ENCODE peak calls at places on chromosomes 16 and 17, in eight cellular contexts. One of them, this sample, is unnamed.

GRCh38 chr16:11210260-11210659 is 45.7 kb downstream of the SOCS1 start:
- DNase-seq in nephron progenitor cell: no peak
- DNase-seq in HEK293T: no peak
- DNase-seq in choroid plexus epithelial cell: no peak
- DNase-seq in IMR-90: no peak
- DNase-seq in activated naive CD4-positive, alpha-beta T cell: no peak
- DNase-seq in NCI-H82: no peak
- DNase-seq in amniotic stem cell: no peak
- DNase-seq in this sample: no peak

GRCh38 chr17:47882247-47882646 is 13.8 kb upstream of the SP2 start:
- DNase-seq in choroid plexus epithelial cell: no peak
- DNase-seq in NCI-H82: no peak
- DNase-seq in IMR-90: peak
- DNase-seq in nephron progenitor cell: no peak
- DNase-seq in HEK293T: no peak
- DNase-seq in activated naive CD4-positive, alpha-beta T cell: no peak
- DNase-seq in amniotic stem cell: no peak
- DNase-seq in this sample: peak

GRCh38 chr16:6946802-6947201 is 385.8 kb upstream of the RBFOX1 start:
- DNase-seq in nephron progenitor cell: no peak
- DNase-seq in IMR-90: no peak
- DNase-seq in amniotic stem cell: no peak
- DNase-seq in activated naive CD4-positive, alpha-beta T cell: no peak
- DNase-seq in choroid plexus epithelial cell: no peak
- DNase-seq in NCI-H82: peak
- DNase-seq in HEK293T: no peak
- DNase-seq in this sample: no peak

GRCh38 chr16:87056083-87056482 is 261.1 kb downstream of the C16orf95 start:
- DNase-seq in choroid plexus epithelial cell: peak
- DNase-seq in NCI-H82: no peak
- DNase-seq in nephron progenitor cell: no peak
- DNase-seq in IMR-90: peak
- DNase-seq in activated naive CD4-positive, alpha-beta T cell: no peak
- DNase-seq in amniotic stem cell: no peak
- DNase-seq in HEK293T: no peak
- DNase-seq in this sample: peak

GRCh38 chr16:11743308-11744074 is 834 bp upstream of the TXNDC11 start:
- DNase-seq in IMR-90: peak
- DNase-seq in NCI-H82: peak
- DNase-seq in nephron progenitor cell: no peak
- DNase-seq in choroid plexus epithelial cell: peak
- DNase-seq in HEK293T: peak
- DNase-seq in activated naive CD4-positive, alpha-beta T cell: no peak
- DNase-seq in amniotic stem cell: no peak
- DNase-seq in this sample: peak

GRCh38 chr16:50183316-50183715 is 30.2 kb downstream of the TENT4B start:
- DNase-seq in amniotic stem cell: no peak
- DNase-seq in HEK293T: no peak
- DNase-seq in activated naive CD4-positive, alpha-beta T cell: no peak
- DNase-seq in IMR-90: peak
- DNase-seq in nephron progenitor cell: no peak
- DNase-seq in NCI-H82: no peak
- DNase-seq in choroid plexus epithelial cell: peak
- DNase-seq in this sample: peak

GRCh38 chr17:79981090-79981489 is 54.6 kb downstream of the TBC1D16 start:
- DNase-seq in activated naive CD4-positive, alpha-beta T cell: no peak
- DNase-seq in HEK293T: no peak
- DNase-seq in choroid plexus epithelial cell: no peak
- DNase-seq in NCI-H82: no peak
- DNase-seq in amniotic stem cell: no peak
- DNase-seq in IMR-90: no peak
- DNase-seq in nephron progenitor cell: no peak
- DNase-seq in this sample: no peak

GRCh38 chr17:78342438-78343098 is 17.3 kb downstream of the SOCS3 start:
- DNase-seq in NCI-H82: no peak
- DNase-seq in choroid plexus epithelial cell: peak
- DNase-seq in IMR-90: peak
- DNase-seq in activated naive CD4-positive, alpha-beta T cell: no peak
- DNase-seq in amniotic stem cell: peak
- DNase-seq in HEK293T: no peak
- DNase-seq in nephron progenitor cell: no peak
- DNase-seq in this sample: peak

GRCh38 chr17:10172778-10173177 is 25.6 kb downstream of the GAS7 start:
- DNase-seq in amniotic stem cell: no peak
- DNase-seq in NCI-H82: no peak
- DNase-seq in nephron progenitor cell: no peak
- DNase-seq in choroid plexus epithelial cell: no peak
- DNase-seq in IMR-90: no peak
- DNase-seq in activated naive CD4-positive, alpha-beta T cell: no peak
- DNase-seq in HEK293T: no peak
- DNase-seq in this sample: no peak